ENCODE peak calls at places on chromosome 18, in seven cellular contexts. S is cardiac muscle cell, R is PC-3, G is fibroblast of mammary gland, Y is tibial artery, U is WERI-Rb-1, V is IMR-90. C is an unnamed sample.

GRCh38 chr18:55382277-55382805 is 205.7 kb downstream of the TCF4 start:
- DNase-seq in S (no peak), R (no peak), G (peak), Y (no peak), U (no peak), V (no peak), C (no peak)

GRCh38 chr18:48356151-48356745 is 52.9 kb downstream of the ZBTB7C start:
- DNase-seq in S (no peak), R (no peak), G (no peak), Y (no peak), U (peak), V (no peak), C (no peak)

GRCh38 chr18:48616484-48617255 is 77.8 kb downstream of the CTIF start:
- DNase-seq in S (peak), R (no peak), G (peak), Y (no peak), U (no peak), V (no peak), C (no peak)

GRCh38 chr18:67545681-67546080 is 29.2 kb upstream of the DSEL start:
- DNase-seq in S (no peak), R (no peak), G (no peak), Y (no peak), U (no peak), V (no peak), C (no peak)

GRCh38 chr18:39105095-39105494 is 1539.5 kb upstream of the CELF4 start:
- DNase-seq in S (no peak), R (no peak), G (no peak), Y (no peak), U (no peak), V (no peak), C (no peak)

GRCh38 chr18:1585881-1586488 is 681.3 kb downstream of the ADCYAP1 start:
- DNase-seq in S (peak), R (peak), G (peak), Y (no peak), U (no peak), V (peak), C (no peak)

GRCh38 chr18:59839931-59840685 is 59.7 kb upstream of the PMAIP1 start:
- DNase-seq in S (no peak), R (peak), G (no peak), Y (no peak), U (no peak), V (no peak), C (no peak)

GRCh38 chr18:34976084-34976483 is 65.1 kb upstream of the MAPRE2 start:
- DNase-seq in S (no peak), R (no peak), G (no peak), Y (peak), U (no peak), V (no peak), C (no peak)

GRCh38 chr18:63085611-63086010 is 234.0 kb downstream of the BCL2 start:
- DNase-seq in S (no peak), R (no peak), G (no peak), Y (no peak), U (no peak), V (no peak), C (no peak)

GRCh38 chr18:12651651-12652050 is 6.3 kb downstream of the SPIRE1 start:
- DNase-seq in S (no peak), R (no peak), G (no peak), Y (no peak), U (no peak), V (no peak), C (no peak)

GRCh38 chr18:59917422-59917821 is 17.6 kb downstream of the PMAIP1 start:
- DNase-seq in S (peak), R (peak), G (peak), Y (no peak), U (no peak), V (peak), C (no peak)

GRCh38 chr18:80158365-80158764 is 49.3 kb downstream of the ADNP2 start:
- DNase-seq in S (no peak), R (no peak), G (no peak), Y (no peak), U (no peak), V (no peak), C (no peak)

GRCh38 chr18:80163183-80163582 is 54.1 kb downstream of the ADNP2 start:
- DNase-seq in S (no peak), R (no peak), G (no peak), Y (no peak), U (no peak), V (no peak), C (no peak)

GRCh38 chr18:80157708-80158343 is 48.8 kb downstream of the ADNP2 start:
- DNase-seq in S (peak), R (peak), G (peak), Y (peak), U (peak), V (peak), C (no peak)

GRCh38 chr18:80161781-80162417 is 52.8 kb downstream of the ADNP2 start:
- DNase-seq in S (no peak), R (no peak), G (no peak), Y (no peak), U (no peak), V (no peak), C (no peak)

GRCh38 chr18:80159713-80160636 is 50.9 kb downstream of the ADNP2 start:
- DNase-seq in S (peak), R (no peak), G (no peak), Y (no peak), U (no peak), V (no peak), C (peak)
- TF ChIP-seq CTCF in S (peak), R (no peak), G (no peak), Y (peak), U (no peak), V (peak), C (peak)

GRCh38 chr18:24659837-24660720 is 199.6 kb downstream of the HRH4 start:
- DNase-seq in S (peak), R (no peak), G (peak), Y (peak), U (no peak), V (peak), C (peak)
- H3K4me3 ChIP-seq in S (no peak), R (peak), G (peak), Y (peak), U (no peak), V (no peak), C (no peak)

GRCh38 chr18:22813648-22814328 is 119.3 kb upstream of the RBBP8 start:
- DNase-seq in S (peak), R (peak), G (peak), Y (no peak), U (peak), V (peak), C (no peak)
- TF ChIP-seq CTCF in S (peak), R (peak), G (peak), Y (peak), U (peak), V (peak), C (peak)

GRCh38 chr18:70294471-70295191 is 5.8 kb downstream of the SOCS6 start:
- DNase-seq in S (no peak), R (no peak), G (no peak), Y (no peak), U (peak), V (no peak), C (no peak)
- H3K4me3 ChIP-seq in S (no peak), R (no peak), G (no peak), Y (no peak), U (no peak), V (no peak), C (no peak)

GRCh38 chr18:78875998-78876650 is 103.5 kb upstream of the SALL3 start:
- DNase-seq in S (no peak), R (no peak), G (no peak), Y (no peak), U (no peak), V (no peak), C (no peak)

GRCh38 chr18:78876868-78877267 is 102.8 kb upstream of the SALL3 start:
- DNase-seq in S (no peak), R (no peak), G (no peak), Y (no peak), U (no peak), V (no peak), C (no peak)

GRCh38 chr18:78878335-78878734 is 101.3 kb upstream of the SALL3 start:
- DNase-seq in S (no peak), R (no peak), G (no peak), Y (no peak), U (no peak), V (no peak), C (no peak)

GRCh38 chr18:78873916-78874505 is 105.6 kb upstream of the SALL3 start:
- DNase-seq in S (no peak), R (peak), G (no peak), Y (no peak), U (no peak), V (peak), C (no peak)

GRCh38 chr18:78875268-78875997 is 104.2 kb upstream of the SALL3 start:
- DNase-seq in S (peak), R (peak), G (peak), Y (no peak), U (peak), V (no peak), C (no peak)
- TF ChIP-seq CTCF in S (peak), R (peak), G (peak), Y (no peak), U (peak), V (no peak), C (peak)

GRCh38 chr18:43668866-43669265 is 391.6 kb upstream of the SYT4 start:
- DNase-seq in S (no peak), R (no peak), G (no peak), Y (no peak), U (no peak), V (no peak), C (no peak)
- H3K4me3 ChIP-seq in S (no peak), R (no peak), G (no peak), Y (no peak), U (no peak), V (no peak), C (no peak)

GRCh38 chr18:74965682-74966081 is 243.3 kb downstream of the PTGR3 start:
- DNase-seq in S (no peak), R (no peak), G (no peak), Y (no peak), U (no peak), V (no peak), C (no peak)

DNA sequence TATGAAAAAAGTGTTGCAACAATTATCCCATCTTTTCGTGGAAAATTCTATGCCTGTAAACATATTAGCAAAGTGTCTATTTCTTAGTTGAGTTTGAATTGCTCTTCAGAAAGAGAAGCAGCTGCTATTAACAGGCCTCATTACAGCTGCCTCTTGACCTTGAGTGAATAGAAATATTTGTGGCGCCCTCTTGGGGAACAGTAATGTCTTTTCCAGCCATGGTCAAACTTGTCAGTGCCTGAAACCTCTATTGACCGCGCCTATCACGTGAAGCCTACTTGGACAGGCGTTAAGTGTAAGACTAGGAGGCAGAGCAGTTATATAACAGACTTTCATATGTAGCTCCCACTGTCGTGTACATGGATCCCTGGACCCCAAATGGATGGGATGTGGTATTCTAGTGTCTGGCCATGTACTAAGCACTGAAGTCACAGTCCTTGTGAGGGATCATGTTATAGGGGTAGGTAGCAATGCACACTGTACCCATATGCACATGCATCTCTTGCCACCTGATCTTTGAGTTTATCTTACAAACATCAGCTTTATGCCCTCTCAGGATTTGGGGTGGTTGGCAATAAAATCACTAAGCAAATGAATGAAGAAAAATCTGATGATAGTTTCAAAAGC is 245.0 kb downstream of the PTGR3 start:
- DNase-seq in S (peak), R (peak), G (peak), Y (no peak), U (peak), V (peak), C (no peak)
- TF ChIP-seq CTCF in S (peak), R (peak), G (peak), Y (no peak), U (peak), V (peak), C (peak)

DNA sequence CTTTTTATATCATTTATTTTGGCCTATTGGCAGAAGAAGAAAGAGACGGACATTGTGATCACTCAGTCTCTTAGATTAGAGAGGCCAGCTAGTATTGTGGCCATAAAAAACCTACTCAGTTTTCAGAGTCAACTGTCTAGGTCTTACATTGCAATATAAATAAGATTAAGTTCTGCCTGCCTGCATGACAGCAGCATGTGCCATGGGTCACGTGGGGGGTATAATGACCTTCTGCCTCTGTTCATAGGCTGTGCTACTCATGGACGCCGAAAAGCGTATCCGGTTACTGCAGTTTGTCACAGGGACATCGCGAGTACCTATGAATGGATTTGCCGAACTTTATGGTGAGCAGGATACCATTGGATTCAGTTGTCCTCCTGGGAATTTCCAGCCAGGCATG is 238.5 kb downstream of the ALPK2 start:
- DNase-seq in S (no peak), R (no peak), G (no peak), Y (no peak), U (no peak), V (no peak), C (no peak)
- H3K4me3 ChIP-seq in S (no peak), R (no peak), G (no peak), Y (no peak), U (no peak), V (no peak), C (no peak)

GRCh38 chr18:58128286-58129018 is 84.4 kb downstream of the NEDD4L start:
- DNase-seq in S (no peak), R (no peak), G (no peak), Y (no peak), U (no peak), V (peak), C (no peak)

GRCh38 chr18:58124475-58124874 is 80.4 kb downstream of the NEDD4L start:
- DNase-seq in S (no peak), R (no peak), G (no peak), Y (no peak), U (no peak), V (no peak), C (no peak)

GRCh38 chr18:58125756-58126155 is 81.7 kb downstream of the NEDD4L start:
- DNase-seq in S (no peak), R (no peak), G (no peak), Y (no peak), U (no peak), V (no peak), C (no peak)

GRCh38 chr18:58129019-58129374 is 85.0 kb downstream of the NEDD4L start:
- DNase-seq in S (no peak), R (no peak), G (no peak), Y (no peak), U (no peak), V (no peak), C (no peak)

DNA sequence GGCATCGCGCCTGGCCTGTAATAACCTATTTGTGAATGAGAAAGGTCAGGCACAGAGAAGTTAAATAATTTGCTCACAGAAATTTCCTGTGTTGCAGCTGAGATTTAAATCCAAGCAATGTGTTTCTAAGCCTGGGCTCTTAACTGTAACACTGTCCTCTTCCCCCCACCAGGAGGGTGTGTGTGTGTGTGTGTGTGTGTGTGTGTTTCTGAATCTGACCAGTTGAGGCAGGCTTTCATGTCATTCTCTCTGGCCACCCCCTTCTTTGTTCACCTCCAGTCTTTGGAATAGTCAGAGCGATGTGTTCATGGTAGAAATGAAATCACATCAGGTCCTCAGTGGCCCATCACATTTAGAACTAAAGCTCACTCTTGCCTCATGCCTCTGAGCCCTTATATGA is 81.2 kb downstream of the NEDD4L start:
- DNase-seq in S (peak), R (no peak), G (peak), Y (no peak), U (peak), V (no peak), C (no peak)
- TF ChIP-seq CTCF in S (no peak), R (no peak), G (no peak), Y (no peak), U (peak), V (peak), C (no peak)

GRCh38 chr18:78293516-78293915 is 686.1 kb upstream of the SALL3 start:
- DNase-seq in S (no peak), R (no peak), G (no peak), Y (no peak), U (no peak), V (no peak), C (no peak)
- H3K4me3 ChIP-seq in S (no peak), R (no peak), G (no peak), Y (no peak), U (no peak), V (no peak), C (no peak)

C was measured in GM06990.